ENCODE peak calls at places on chromosomes 16 and 17, in eight cellular contexts. Q, W, Z, H, F, J, D and B are unnamed samples.

GRCh38 chr16:81335669-81336068 is 20.9 kb downstream of the GAN start:
- DNase-seq in Q (no peak), W (no peak), Z (no peak), H (no peak), F (no peak), J (peak; percentile 17), D (peak; percentile 6), B (peak; percentile 19)

GRCh38 chr16:31674686-31675085 is 147.0 kb downstream of the AHSP start:
- DNase-seq in Q (no peak), W (no peak), Z (no peak), H (no peak), F (no peak), J (no peak), D (no peak), B (no peak)

GRCh38 chr16:19555938-19556778 is 655 bp downstream of the VPS35L start:
- DNase-seq in Q (peak; percentile 24), W (peak; percentile 90), Z (peak; percentile 12), H (peak; percentile 11), F (peak; percentile 26), J (peak; percentile 61), D (no peak), B (peak; percentile 57)

GRCh38 chr16:9523994-9524393 is 432.6 kb downstream of the HAPSTR1 start:
- DNase-seq in Q (no peak), W (no peak), Z (no peak), H (no peak), F (no peak), J (no peak), D (no peak), B (no peak)

GRCh38 chr17:8159459-8160223 is 3.1 kb downstream of the VAMP2 start:
- DNase-seq in Q (no peak), W (no peak), Z (no peak), H (no peak), F (no peak), J (no peak), D (no peak), B (no peak)

GRCh38 chr17:82491196-82491530 is 28.4 kb upstream of the FOXK2 start:
- DNase-seq in Q (no peak), W (no peak), Z (no peak), H (no peak), F (no peak), J (no peak), D (no peak), B (no peak)

GRCh38 chr16:27676807-27677206 is 126.9 kb downstream of the KATNIP start:
- DNase-seq in Q (peak; percentile 58), W (no peak), Z (no peak), H (no peak), F (peak; percentile 80), J (peak; percentile 63), D (no peak), B (peak; percentile 22)

GRCh38 chr17:16215002-16215272 is 397 bp downstream of the NCOR1 start:
- DNase-seq in Q (peak; percentile 37), W (peak; percentile 75), Z (no peak), H (peak; percentile 54), F (no peak), J (peak; percentile 38), D (peak; percentile 78), B (no peak)

GRCh38 chr16:55842369-55843104 is 9.6 kb upstream of the CES1 start:
- DNase-seq in Q (peak; percentile 40), W (peak; percentile 76), Z (peak; percentile 21), H (no peak), F (peak; percentile 45), J (peak; percentile 69), D (no peak), B (peak; percentile 52)

GRCh38 chr17:5262417-5262816 is 19.7 kb upstream of the RABEP1 start:
- DNase-seq in Q (no peak), W (no peak), Z (no peak), H (no peak), F (no peak), J (no peak), D (no peak), B (no peak)

GRCh38 chr16:57473906-57474305 is 11.4 kb downstream of the POLR2C start:
- DNase-seq in Q (no peak), W (no peak), Z (no peak), H (no peak), F (no peak), J (no peak), D (no peak), B (no peak)

GRCh38 chr17:19022747-19023146 is 18.2 kb upstream of the FAM83G start:
- DNase-seq in Q (no peak), W (peak; percentile 43), Z (no peak), H (no peak), F (no peak), J (no peak), D (no peak), B (no peak)

GRCh38 chr17:1643293-1643998 is 2.1 kb downstream of the SCARF1 start:
- DNase-seq in Q (no peak), W (peak; percentile 57), Z (no peak), H (peak; percentile 88), F (no peak), J (no peak), D (peak; percentile 76), B (no peak)
- TF ChIP-seq CTCF in Q (peak; percentile 26), W (no peak), Z (no peak), H (no peak), F (peak; percentile 6), J (no peak), D (no peak), B (no peak)

GRCh38 chr16:14635394-14636145 is 2.8 kb downstream of the BFAR start:
- DNase-seq in Q (no peak), W (no peak), Z (no peak), H (no peak), F (no peak), J (no peak), D (no peak), B (no peak)
- H3K4me3 ChIP-seq in Q (no peak overlapping the region), W (no peak overlapping the region), Z (peak overlapping the region; percentile 19), H (no peak overlapping the region), F (no peak overlapping the region), J (no peak overlapping the region), D (no peak overlapping the region), B (no peak overlapping the region)

DNA sequence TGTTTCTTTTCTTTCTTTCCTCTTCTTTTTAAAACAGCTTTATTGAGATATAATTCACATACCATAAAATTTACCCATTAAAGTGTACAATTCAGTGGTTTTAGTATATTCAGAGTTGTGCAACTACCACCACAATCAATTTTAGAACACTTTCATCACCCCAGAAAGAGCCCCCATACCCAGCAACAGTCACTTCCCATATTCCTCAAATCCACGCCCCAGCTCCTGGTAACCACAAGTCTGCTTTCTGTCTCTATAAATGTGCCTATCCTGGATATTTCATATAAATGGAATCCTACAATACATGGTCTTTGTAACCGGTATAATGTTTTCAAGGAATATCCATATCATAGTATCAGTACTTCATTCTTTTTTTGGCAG is 19.4 kb downstream of the RARA start:
- DNase-seq in Q (no peak), W (peak; percentile 67), Z (no peak), H (no peak), F (no peak), J (no peak), D (no peak), B (no peak)
- TF ChIP-seq CTCF in Q (no peak), W (no peak), Z (no peak), H (no peak), F (no peak), J (no peak), D (no peak), B (no peak)

DNA sequence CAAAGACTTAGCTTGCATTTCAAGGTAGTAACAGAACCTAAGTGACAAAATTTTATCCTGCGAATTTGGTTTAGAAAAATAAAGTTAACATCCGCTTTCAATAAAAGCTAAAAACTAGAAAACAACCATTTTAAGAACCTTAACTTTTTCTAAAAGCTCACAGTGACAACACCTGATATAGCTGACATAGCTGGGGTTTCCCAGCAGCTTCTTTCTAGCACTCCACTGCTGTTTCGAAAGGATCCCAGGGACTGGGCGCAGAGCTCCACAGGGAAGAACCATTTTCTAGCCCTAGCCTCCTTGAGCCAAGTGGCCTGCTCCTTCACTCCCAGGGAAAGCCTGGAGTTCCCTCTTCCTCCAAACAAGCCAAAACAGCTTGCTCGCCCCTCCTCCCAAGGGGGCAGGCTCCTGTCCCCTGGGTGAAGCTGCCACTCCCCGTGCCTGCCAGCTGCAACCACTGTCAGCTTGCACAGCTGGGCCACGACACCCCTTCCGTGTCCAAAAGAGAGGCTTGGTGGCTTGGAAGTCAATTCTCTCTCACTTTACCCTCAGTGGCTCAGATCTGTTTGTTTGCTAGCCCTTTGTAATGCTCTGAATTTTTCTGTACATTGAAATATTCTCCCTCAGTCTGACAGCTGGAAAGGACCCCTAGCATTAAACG is 59.8 kb downstream of the CYTH1 start:
- DNase-seq in Q (no peak), W (peak; percentile 14), Z (no peak), H (peak; percentile 63), F (no peak), J (no peak), D (peak; percentile 68), B (no peak)
- H3K4me3 ChIP-seq in Q (no peak overlapping the region), W (no peak overlapping the region), Z (no peak overlapping the region), H (no peak overlapping the region), F (no peak overlapping the region), J (no peak overlapping the region), D (peak overlapping the region; percentile 61), B (no peak overlapping the region)

DNA sequence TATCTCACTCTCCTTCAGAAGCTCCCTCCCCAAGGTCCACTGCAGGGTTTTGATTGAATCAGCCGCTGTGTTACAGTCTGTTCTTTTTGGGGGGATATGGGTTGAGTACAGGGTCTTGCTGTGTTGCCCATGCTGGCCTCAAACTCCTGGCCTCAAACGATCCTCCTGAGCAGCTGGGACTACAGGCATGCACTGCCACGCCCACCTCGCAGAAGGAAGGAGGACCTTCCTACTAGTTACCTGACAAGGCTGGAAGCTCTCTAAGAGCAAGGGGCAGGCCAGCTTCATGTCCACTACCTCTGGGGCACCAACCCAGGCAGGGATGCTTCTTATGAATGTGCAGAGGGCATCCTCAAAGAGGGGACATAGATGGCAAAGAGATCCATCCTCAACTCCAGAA is 1.9 kb upstream of the MMP28 start:
- DNase-seq in Q (no peak), W (no peak), Z (no peak), H (no peak), F (no peak), J (no peak), D (no peak), B (no peak)
- TF ChIP-seq CTCF in Q (no peak), W (no peak), Z (no peak), H (no peak), F (no peak), J (no peak), D (no peak), B (no peak)

DNA sequence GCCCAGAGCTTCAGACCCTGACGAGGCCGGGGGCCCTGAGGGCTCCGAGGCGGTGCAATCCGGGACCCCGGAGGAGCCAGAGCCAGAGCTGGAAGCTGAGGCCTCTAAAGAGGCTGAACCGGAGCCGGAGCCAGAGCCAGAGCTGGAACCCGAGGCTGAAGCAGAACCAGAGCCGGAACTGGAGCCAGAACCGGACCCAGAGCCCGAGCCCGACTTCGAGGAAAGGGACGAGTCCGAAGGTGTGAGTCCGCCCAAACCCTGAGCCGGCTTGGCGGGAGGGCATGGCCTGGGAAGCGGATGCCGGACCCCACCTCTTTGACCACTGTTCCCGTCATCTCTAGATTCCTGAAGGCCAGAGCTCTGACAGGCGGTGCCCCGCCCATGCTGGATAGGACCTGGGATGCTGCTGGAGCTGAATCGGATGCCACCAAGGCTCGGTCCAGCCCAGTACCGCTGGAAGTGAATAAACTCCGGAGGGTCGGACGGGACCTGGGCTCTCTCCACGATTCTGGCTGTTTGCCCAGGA is 4.4 kb downstream of the NOL3 start:
- DNase-seq in Q (no peak), W (no peak), Z (no peak), H (no peak), F (no peak), J (no peak), D (no peak), B (no peak)
- H3K4me3 ChIP-seq in Q (peak overlapping the region; percentile 30), W (no peak overlapping the region), Z (peak overlapping the region; percentile 43), H (peak overlapping the region; percentile 29), F (no peak overlapping the region), J (peak overlapping the region; percentile 53), D (no peak overlapping the region), B (peak overlapping the region; percentile 50)

GRCh38 chr17:30716461-30717289 is 107.8 kb downstream of the CRLF3 start:
- DNase-seq in Q (no peak), W (peak; percentile 74), Z (no peak), H (no peak), F (peak; percentile 16), J (peak; percentile 12), D (no peak), B (peak; percentile 40)
- TF ChIP-seq CTCF in Q (peak; percentile 28), W (peak; percentile 48), Z (peak; percentile 21), H (no peak), F (peak; percentile 24), J (peak; percentile 22), D (no peak), B (peak; percentile 21)